ENCODE peak calls at places on chromosomes 4 and X, in six cellular contexts. V is A172, R is AG09319, O is NCI-H2171, M is fibroblast of gingiva, C is COR-L47. K is an unnamed sample.

GRCh38 chrX:69289046-69289838 is 124.0 kb upstream of the PJA1 start:
- DNase-seq in V (no peak), R (no peak), O (no peak), M (no peak), C (no peak), K (no peak)

GRCh38 chrX:153871946-153872878 is 13.8 kb downstream of the L1CAM start:
- DNase-seq in V (no peak), R (no peak), O (no peak), M (no peak), C (no peak), K (no peak)

GRCh38 chr4:100539706-100540105 is 21.9 kb upstream of the EMCN start:
- DNase-seq in V (no peak), R (no peak), O (no peak), M (no peak), C (no peak), K (no peak)

GRCh38 chr4:53019485-53020382 is 157.6 kb downstream of the RASL11B start:
- DNase-seq in V (peak; percentile 15), R (no peak), O (no peak), M (peak; percentile 59), C (no peak), K (peak; percentile 9)

GRCh38 chr4:48180234-48180633 is 46.2 kb upstream of the TXK start:
- DNase-seq in V (no peak), R (no peak), O (no peak), M (no peak), C (no peak), K (no peak)

GRCh38 chr4:32824321-32824720 is 2104.2 kb downstream of the PCDH7 start:
- DNase-seq in V (peak; percentile 41), R (no peak), O (no peak), M (no peak), C (no peak), K (no peak)

GRCh38 chrX:52284865-52285264 is 84.0 kb upstream of the XAGE2 start:
- DNase-seq in V (no peak), R (no peak), O (no peak), M (no peak), C (no peak), K (no peak)

GRCh38 chrX:45769919-45770582 is 569.4 kb upstream of the DIPK2B start:
- DNase-seq in V (peak; percentile 95), R (peak; percentile 84), O (no peak), M (peak; percentile 93), C (no peak), K (peak; percentile 99)

GRCh38 chrX:39905475-39905889 is 192.3 kb downstream of the BCOR start:
- DNase-seq in V (no peak), R (no peak), O (no peak), M (peak; percentile 28), C (peak; percentile 16), K (no peak)

GRCh38 chr4:81577392-81577791 is 105.7 kb upstream of the RASGEF1B start:
- DNase-seq in V (no peak), R (no peak), O (no peak), M (no peak), C (no peak), K (no peak)

GRCh38 chrX:101799387-101799786 is 132.4 kb downstream of the ZMAT1 start:
- DNase-seq in V (peak; percentile 57), R (peak; percentile 69), O (peak; percentile 46), M (peak; percentile 74), C (peak; percentile 76), K (peak; percentile 91)

GRCh38 chr4:45072981-45073380 is 346.6 kb upstream of the GNPDA2 start:
- DNase-seq in V (peak; percentile 1), R (no peak), O (no peak), M (no peak), C (no peak), K (no peak)

GRCh38 chr4:74374561-74375327 is 9.8 kb downstream of the EREG start:
- DNase-seq in V (peak; percentile 89), R (peak; percentile 37), O (no peak), M (peak; percentile 98), C (no peak), K (peak; percentile 83)

GRCh38 chr4:19711871-19712270 is 539.8 kb upstream of the SLIT2 start:
- DNase-seq in V (peak; percentile 68), R (no peak), O (no peak), M (peak; percentile 34), C (no peak), K (peak; percentile 20)

GRCh38 chr4:7673111-7673510 is 238.4 kb upstream of the PSAPL1 start:
- DNase-seq in V (no peak), R (no peak), O (no peak), M (peak; percentile 8), C (no peak), K (no peak)

GRCh38 chr4:107519057-107519456 is 201.0 kb downstream of the PAPSS1 start:
- DNase-seq in V (peak; percentile 4), R (peak; percentile 5), O (no peak), M (peak; percentile 27), C (peak; percentile 12), K (peak; percentile 26)

GRCh38 chr4:18397681-18398080 is 376.1 kb upstream of the LCORL start:
- DNase-seq in V (no peak), R (no peak), O (no peak), M (no peak), C (no peak), K (no peak)

GRCh38 chr4:76547167-76547760 is 112.2 kb downstream of the SHROOM3 start:
- DNase-seq in V (no peak), R (peak; percentile 25), O (no peak), M (peak; percentile 78), C (no peak), K (no peak)

GRCh38 chrX:55488559-55489314 is 911 bp downstream of the USP51 start:
- DNase-seq in V (peak; percentile 4), R (no peak), O (peak; percentile 16), M (peak; percentile 63), C (no peak), K (no peak)

GRCh38 chr4:173371292-173372192 is 788 bp downstream of the SAP30 start:
- DNase-seq in V (peak; percentile 37), R (no peak), O (peak; percentile 24), M (peak; percentile 74), C (peak; percentile 40), K (peak; percentile 77)

GRCh38 chr4:177494791-177495190 is 52.6 kb upstream of the AGA start:
- DNase-seq in V (no peak), R (no peak), O (no peak), M (no peak), C (no peak), K (no peak)

GRCh38 chr4:140427104-140427918 is at the start of gene CLGN:
- DNase-seq in V (no peak), R (no peak), O (peak; percentile 60), M (peak; percentile 26), C (peak; percentile 83), K (no peak)